ENCODE peak calls at places on chromosomes 2 and 18, in five cellular contexts. I, J, W, F and Q are unnamed samples.

GRCh38 chr2:175931751-175932295 is 70.2 kb downstream of the LNPK start:
- DNase-seq in F (no peak), W (no peak), I (no peak), J (no peak), Q (no peak)

GRCh38 chr2:64888591-64889309 is 100.4 kb upstream of the SLC1A4 start:
- DNase-seq in W (no peak), F (no peak), J (peak; percentile 20), I (no peak), Q (no peak)

GRCh38 chr2:215973954-215974699 is 39.2 kb downstream of the MREG start:
- DNase-seq in J (peak; percentile 26), I (peak; percentile 40), W (peak; percentile 40), F (no peak), Q (no peak)

GRCh38 chr2:48169066-48169724 is 262.9 kb upstream of the FBXO11 start:
- DNase-seq in I (no peak), J (no peak), W (no peak), F (no peak), Q (no peak)

GRCh38 chr2:72116081-72116533 is 31.6 kb downstream of the CYP26B1 start:
- DNase-seq in I (no peak), J (peak; percentile 61), W (peak; percentile 9), F (no peak), Q (peak; percentile 52)

GRCh38 chr18:69217271-69217670 is 183.4 kb upstream of the DOK6 start:
- DNase-seq in I (no peak), F (no peak), W (no peak), J (no peak), Q (peak; percentile 8)

GRCh38 chr2:101230541-101230993 is 22.1 kb upstream of the CNOT11 start:
- DNase-seq in F (no peak), W (no peak), J (no peak), I (no peak), Q (no peak)

GRCh38 chr2:72145658-72146329 is 1.9 kb downstream of the CYP26B1 start:
- DNase-seq in J (no peak), I (no peak), F (no peak), W (no peak), Q (peak; percentile 7)

GRCh38 chr2:74493546-74493945 is 5.9 kb downstream of the LBX2 start:
- DNase-seq in W (no peak), F (no peak), J (no peak), I (no peak), Q (no peak)

GRCh38 chr2:72144412-72144745 is 3.3 kb downstream of the CYP26B1 start:
- DNase-seq in I (no peak), J (no peak), W (no peak), F (no peak), Q (no peak)

GRCh38 chr18:56402872-56403516 is 235.4 kb downstream of the TXNL1 start:
- DNase-seq in I (no peak), W (no peak), J (no peak), F (no peak), Q (no peak)

GRCh38 chr18:59813942-59814341 is 85.9 kb upstream of the PMAIP1 start:
- DNase-seq in I (no peak), J (no peak), W (no peak), F (no peak), Q (no peak)

GRCh38 chr2:149002378-149002890 is 36.1 kb upstream of the LYPD6B start:
- DNase-seq in F (no peak), I (no peak), J (no peak), W (no peak), Q (no peak)

GRCh38 chr2:128316777-128317185 is 1.9 kb downstream of the HS6ST1 start:
- DNase-seq in F (no peak), J (no peak), W (peak; percentile 17), I (no peak), Q (no peak)

GRCh38 chr2:85692039-85692645 is 2.0 kb upstream of the GNLY start:
- DNase-seq in I (no peak), F (no peak), W (no peak), J (no peak), Q (no peak)

GRCh38 chr2:33782395-33783239 is 183.5 kb upstream of the FAM98A start:
- DNase-seq in W (no peak), J (no peak), F (no peak), I (no peak), Q (peak; percentile 35)

GRCh38 chr18:34867520-34867919 is 157.4 kb downstream of the DTNA start:
- DNase-seq in I (no peak), W (no peak), J (peak; percentile 40), F (no peak), Q (peak; percentile 30)

GRCh38 chr2:211434773-211435172 is 878.4 kb downstream of the CPS1 start:
- DNase-seq in W (no peak), J (no peak), F (no peak), I (no peak), Q (no peak)

GRCh38 chr2:78845786-78846185 is 179.7 kb upstream of the REG3G start:
- DNase-seq in W (no peak), F (no peak), I (no peak), J (no peak), Q (no peak)

GRCh38 chr2:72951303-72952095 is 34.2 kb downstream of the EMX1 start:
- DNase-seq in F (no peak), J (no peak), I (no peak), W (no peak), Q (no peak)

GRCh38 chr18:6249110-6249680 is 165.5 kb downstream of the L3MBTL4 start:
- DNase-seq in J (no peak), W (no peak), I (no peak), F (no peak), Q (no peak)

GRCh38 chr2:240395448-240395847 is 40.0 kb upstream of the GPC1 start:
- DNase-seq in W (no peak), J (no peak), F (no peak), I (no peak), Q (no peak)

GRCh38 chr2:78775291-78775690 is 250.2 kb upstream of the REG3G start:
- DNase-seq in J (no peak), I (no peak), F (no peak), W (no peak), Q (no peak)

GRCh38 chr2:96885432-96886137 is 15.7 kb upstream of the SEMA4C start:
- DNase-seq in J (no peak), W (no peak), F (no peak), I (no peak), Q (no peak)

GRCh38 chr18:11147371-11147860 is 2.0 kb downstream of the PIEZO2 start:
- DNase-seq in I (no peak), W (no peak), J (no peak), F (no peak), Q (no peak)

GRCh38 chr2:40760071-40760666 is 308.3 kb upstream of the SLC8A1 start:
- DNase-seq in I (peak; percentile 34), J (peak; percentile 44), F (peak; percentile 17), W (no peak), Q (peak; percentile 65)

GRCh38 chr18:27004056-27004829 is 138.7 kb upstream of the AQP4 start:
- DNase-seq in I (no peak), W (no peak), F (no peak), J (no peak), Q (no peak)

GRCh38 chr2:66587216-66587615 is 152.3 kb downstream of the MEIS1 start:
- DNase-seq in I (no peak), W (no peak), F (no peak), J (peak; percentile 38), Q (peak; percentile 77)

GRCh38 chr18:24398515-24398914 is 891 bp upstream of the OSBPL1A start:
- DNase-seq in J (peak; percentile 37), I (no peak), W (peak; percentile 38), F (no peak), Q (no peak)

GRCh38 chr2:164061129-164061746 is 325.4 kb upstream of the FIGN start:
- DNase-seq in J (peak; percentile 31), I (peak; percentile 60), F (peak; percentile 40), W (peak; percentile 22), Q (peak; percentile 49)

GRCh38 chr2:195768454-195768853 is 111.4 kb downstream of the SLC39A10 start:
- DNase-seq in W (no peak), J (no peak), F (no peak), I (no peak), Q (no peak)

GRCh38 chr2:55511508-55512124 is 7.9 kb upstream of the CFAP36 start:
- DNase-seq in I (no peak), W (no peak), F (peak; percentile 27), J (peak; percentile 46), Q (peak; percentile 46)

GRCh38 chr2:102000813-102001766 is 9.3 kb downstream of the IL1R2 start:
- DNase-seq in W (no peak), I (no peak), F (no peak), J (no peak), Q (no peak)

GRCh38 chr2:20351555-20352229 is 1.0 kb upstream of the PUM2 start:
- DNase-seq in J (peak; percentile 47), F (no peak), W (peak; percentile 53), I (no peak), Q (no peak)

GRCh38 chr2:62669180-62669579 is 36.3 kb upstream of the EHBP1 start:
- DNase-seq in J (no peak), W (no peak), I (no peak), F (no peak), Q (no peak)

GRCh38 chr2:68710336-68710735 is 24.3 kb upstream of the ARHGAP25 start:
- DNase-seq in F (no peak), I (no peak), W (no peak), J (no peak), Q (no peak)

GRCh38 chr18:44323125-44323524 is 357.6 kb upstream of the SETBP1 start:
- DNase-seq in I (no peak), J (no peak), W (no peak), F (no peak), Q (no peak)

GRCh38 chr2:241007880-241008710 is 9.7 kb downstream of the SNED1 start:
- DNase-seq in J (no peak), F (no peak), I (no peak), W (no peak), Q (no peak)

GRCh38 chr2:191845876-191846786 is 757 bp downstream of the CAVIN2 start:
- DNase-seq in J (no peak), I (no peak), W (no peak), F (no peak), Q (peak; percentile 59)
- H3K27ac ChIP-seq in J (peak overlapping the region; percentile 42), I (peak overlapping the region; percentile 76), W (peak overlapping the region; percentile 33), F (no peak overlapping the region), Q (peak overlapping the region; percentile 80)

GRCh38 chr18:78727877-78728276 is 251.7 kb upstream of the SALL3 start:
- DNase-seq in J (no peak), F (no peak), I (no peak), W (no peak), Q (peak; percentile 5)
- H3K9me3 ChIP-seq in J (no peaks in the 10 kb centered on the region), F (no peaks in the 10 kb centered on the region), I (no peaks in the 10 kb centered on the region), W (no peaks in the 10 kb centered on the region), Q (no peaks in the 10 kb centered on the region)

GRCh38 chr2:239137165-239137889 is 263.5 kb downstream of the HDAC4 start:
- DNase-seq in I (no peak), W (no peak), J (no peak), F (no peak), Q (no peak)
- H3K4me3 ChIP-seq in I (no peak overlapping the region), W (no peak overlapping the region), J (no peak overlapping the region), F (no peak overlapping the region), Q (no peak overlapping the region)

DNA sequence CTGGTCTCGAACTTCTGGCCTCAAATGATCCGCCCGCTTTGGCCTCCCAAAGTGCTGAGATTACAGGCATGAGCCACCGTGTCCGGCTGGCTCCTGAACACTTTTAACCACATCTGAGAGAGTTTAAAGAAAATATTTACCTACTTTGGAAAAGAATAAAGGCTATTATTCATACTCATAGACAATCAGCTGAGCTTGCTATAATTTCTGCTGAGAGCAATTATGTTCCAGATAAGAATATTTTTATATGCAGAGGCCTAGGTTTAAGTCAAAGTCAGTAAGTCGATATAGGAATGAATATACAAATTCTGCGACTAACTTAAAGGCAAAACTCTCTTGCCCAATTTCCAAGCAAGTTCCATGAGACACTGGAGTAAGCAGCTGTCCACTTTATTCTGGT is 259.9 kb downstream of the KCNE4 start:
- DNase-seq in I (no peak), J (no peak), W (no peak), F (no peak), Q (no peak)
- H3K27ac ChIP-seq in I (no peak overlapping the region), J (no peak overlapping the region), W (no peak overlapping the region), F (no peak overlapping the region), Q (no peak overlapping the region)

GRCh38 chr2:3037196-3038194 is 340.1 kb downstream of the EIPR1 start:
- DNase-seq in W (no peak), J (no peak), I (no peak), F (no peak), Q (no peak)
- H3K9me3 ChIP-seq in W (no peaks in the 10 kb centered on the region), J (no peaks in the 10 kb centered on the region), I (no peaks in the 10 kb centered on the region), F (no peaks in the 10 kb centered on the region), Q (peaks cover 13% of the 10 kb centered on the region)